ENCODE peak calls at places on chromosomes 7 and 10, in eight cellular contexts. F is mucosa of descending colon; O is T47D; V is activated CD8-positive, alpha-beta memory T cell treated with anti-CD3 and anti-CD28 coated beads for 1 hour; I is M059J; Y is activated T-cell treated with anti-CD3 and anti-CD28 coated beads for 24 hours; M is nucleus accumbens; U is T-helper 2 cell treated with Interferon-gamma antibody and Interleukin-4, amounts not matched to agents 5 μg/mL and 100 μg/mL, for 36 hours. B is an unnamed sample.

GRCh38 chr7:20021834-20022233 is 195.3 kb downstream of the MACC1 start:
- DNase-seq in O (no peak), V (no peak), M (no peak), U (no peak), Y (no peak), F (no peak), I (peak), B (no peak)

GRCh38 chr7:2811476-2812118 is 32.5 kb downstream of the GNA12 start:
- DNase-seq in V (no peak), U (no peak), M (no peak), O (no peak), Y (no peak), F (no peak), I (no peak), B (no peak)

GRCh38 chr7:93218997-93219827 is 7.1 kb downstream of the HEPACAM2 start:
- DNase-seq in M (no peak), Y (no peak), V (no peak), I (no peak), F (no peak), U (no peak), O (no peak), B (no peak)

GRCh38 chr7:2613113-2613925 is 18.5 kb upstream of the TTYH3 start:
- DNase-seq in M (no peak), Y (no peak), F (no peak), I (no peak), V (no peak), U (no peak), O (no peak), B (no peak)

GRCh38 chr7:102260856-102261255 is 25.8 kb upstream of the SH2B2 start:
- DNase-seq in V (no peak), Y (no peak), F (no peak), M (peak), O (no peak), U (no peak), I (peak), B (no peak)

GRCh38 chr10:11901454-11902431 is 78.6 kb downstream of the PROSER2 start:
- DNase-seq in O (no peak), F (no peak), M (no peak), U (no peak), Y (no peak), V (no peak), I (no peak), B (no peak)

GRCh38 chr10:15742102-15742501 is 22.4 kb upstream of the ITGA8 start:
- DNase-seq in O (no peak), U (no peak), I (no peak), M (no peak), Y (no peak), V (no peak), F (no peak), B (no peak)

GRCh38 chr10:32577448-32577847 is 131.5 kb downstream of the CCDC7 start:
- DNase-seq in Y (no peak), O (no peak), V (no peak), M (no peak), U (no peak), I (peak), F (no peak), B (peak)

GRCh38 chr10:65348637-65349036 is 1577.2 kb upstream of the LRRTM3 start:
- DNase-seq in Y (no peak), O (peak), M (no peak), F (no peak), V (no peak), U (no peak), I (no peak), B (no peak)

GRCh38 chr10:6274040-6274439 is 71.3 kb downstream of the PFKFB3 start:
- DNase-seq in M (no peak), F (no peak), I (no peak), Y (no peak), U (no peak), V (no peak), O (no peak), B (no peak)

GRCh38 chr7:102044984-102045673 is 227.7 kb downstream of the CUX1 start:
- DNase-seq in M (peak), V (no peak), I (peak), O (no peak), Y (no peak), F (no peak), U (no peak), B (no peak)

GRCh38 chr10:11170993-11171416 is 153.3 kb downstream of the CELF2 start:
- DNase-seq in V (no peak), Y (no peak), M (no peak), U (peak), I (no peak), F (no peak), O (no peak), B (no peak)

GRCh38 chr7:54995631-54996340 is 23.0 kb upstream of the EGFR start:
- DNase-seq in M (no peak), Y (peak), O (peak), F (no peak), V (no peak), U (peak), I (peak), B (peak)

GRCh38 chr7:47772492-47772891 is 175.8 kb downstream of the PKD1L1 start:
- DNase-seq in O (no peak), Y (no peak), U (no peak), I (no peak), F (no peak), V (no peak), M (no peak), B (no peak)

GRCh38 chr7:24323961-24324480 is 40.0 kb downstream of the NPY start:
- DNase-seq in Y (no peak), V (no peak), I (no peak), O (no peak), U (no peak), F (no peak), M (no peak), B (no peak)

GRCh38 chr7:73650524-73650923 is 17.1 kb upstream of the VPS37D start:
- DNase-seq in U (no peak), M (no peak), I (no peak), F (no peak), O (peak), V (no peak), Y (no peak), B (no peak)

GRCh38 chr7:51019231-51019844 is 236.6 kb upstream of the GRB10 start:
- DNase-seq in I (peak), O (no peak), Y (no peak), V (no peak), M (no peak), U (no peak), F (no peak), B (no peak)

GRCh38 chr10:89478739-89479116 is 56.7 kb downstream of the SLC16A12 start:
- DNase-seq in M (no peak), F (no peak), Y (no peak), U (no peak), O (no peak), I (peak), V (no peak), B (no peak)

B was measured in foreskin keratinocyte.